ENCODE peak calls at places on chromosomes 7 and 10, in ten cellular contexts. X, L, M, P, H, Z, I, K, B and G are unnamed samples.

GRCh38 chr10:30434273-30435067 is 486 bp downstream of the MAP3K8 start:
- DNase-seq in B (peak), M (peak), H (no peak), L (peak), X (no peak), K (peak), I (peak), P (peak), Z (peak), G (peak)

GRCh38 chr7:157715071-157715937 is 378.5 kb downstream of the DNAJB6 start:
- DNase-seq in L (no peak), I (no peak), H (no peak), P (no peak), X (no peak), M (no peak), K (no peak), Z (no peak), B (no peak), G (no peak)

GRCh38 chr10:124672181-124672638 is 72.0 kb downstream of the FAM53B start:
- DNase-seq in I (no peak), H (no peak), P (no peak), B (no peak), L (peak), Z (no peak), M (no peak), K (no peak), X (no peak), G (no peak)

GRCh38 chr10:62230344-62231138 is 38.1 kb downstream of the RTKN2 start:
- DNase-seq in B (no peak), M (peak), L (no peak), K (no peak), X (no peak), H (no peak), P (peak), I (peak), Z (no peak), G (no peak)

GRCh38 chr10:129373718-129374117 is 93.3 kb upstream of the MGMT start:
- DNase-seq in B (no peak), I (no peak), X (no peak), Z (no peak), H (no peak), K (no peak), P (no peak), L (no peak), M (no peak), G (no peak)

GRCh38 chr7:36462551-36463137 is 73.0 kb downstream of the ANLN start:
- DNase-seq in I (no peak), M (no peak), Z (no peak), L (no peak), P (no peak), B (no peak), X (no peak), K (no peak), H (no peak), G (no peak)

GRCh38 chr7:28957064-28957821 is 887 bp downstream of the TRIL start:
- DNase-seq in B (no peak), M (no peak), P (no peak), L (peak), I (no peak), H (no peak), X (no peak), Z (no peak), K (no peak), G (no peak)

GRCh38 chr7:70306173-70306572 is 707.9 kb downstream of the AUTS2 start:
- DNase-seq in M (no peak), I (no peak), Z (no peak), K (no peak), L (no peak), P (no peak), H (no peak), X (no peak), B (no peak), G (no peak)

GRCh38 chr10:101182936-101183335 is 46.3 kb downstream of the LBX1 start:
- DNase-seq in Z (no peak), B (no peak), L (no peak), M (no peak), K (no peak), X (no peak), H (no peak), P (no peak), I (no peak), G (no peak)

GRCh38 chr10:43387678-43388032 is 16.2 kb downstream of the FXYD4 start:
- DNase-seq in H (no peak), X (no peak), M (no peak), P (no peak), Z (no peak), L (no peak), B (no peak), I (no peak), K (no peak), G (no peak)

GRCh38 chr7:127365957-127366315 is 26.6 kb downstream of the ZNF800 start:
- DNase-seq in K (no peak), L (no peak), M (no peak), Z (no peak), B (no peak), I (no peak), P (no peak), X (no peak), H (no peak), G (no peak)

GRCh38 chr7:73613954-73614735 is 10.2 kb downstream of the MLXIPL start:
- DNase-seq in M (no peak), B (peak), K (peak), L (no peak), Z (no peak), H (no peak), X (no peak), I (peak), P (no peak), G (no peak)

GRCh38 chr10:122957474-122957873 is 3.4 kb upstream of the C10orf88 start:
- DNase-seq in L (no peak), X (no peak), H (no peak), Z (no peak), I (no peak), M (no peak), P (peak), B (peak), K (no peak), G (no peak)

GRCh38 chr10:117159390-117159789 is 21.3 kb upstream of the VAX1 start:
- DNase-seq in H (no peak), Z (no peak), I (no peak), K (no peak), X (no peak), M (no peak), P (no peak), B (no peak), L (no peak), G (no peak)